ENCODE peak calls at places on chromosomes 7 and 10, in nine cellular contexts. One of them, this sample, is unnamed.

GRCh38 chr10:118835682-118836326 is 81.0 kb upstream of the CACUL1 start:
- DNase-seq in T-cell: no peak
- DNase-seq in GM04503: no peak
- DNase-seq in GM04504: no peak
- DNase-seq in activated naive CD4-positive, alpha-beta T cell treated with anti-CD3 and anti-CD28 coated beads, Interleukin-2, amount 50 U/mL, for 16 hours: no peak
- DNase-seq in stimulated activated CD4-positive, alpha-beta T cell treated with anti-CD3 and anti-CD28 coated beads, Interleukin-4, amount 100 ng/mL, for 24 hours: no peak
- DNase-seq in EL: peak
- DNase-seq in hypothalamus: no peak
- DNase-seq in ovary: no peak
- DNase-seq in this sample: no peak

GRCh38 chr7:27154901-27155815 is 1.3 kb downstream of the HOXA7 start:
- DNase-seq in EL: no peak
- DNase-seq in ovary: no peak
- DNase-seq in GM04503: no peak
- DNase-seq in GM04504: no peak
- DNase-seq in activated naive CD4-positive, alpha-beta T cell treated with anti-CD3 and anti-CD28 coated beads, Interleukin-2, amount 50 U/mL, for 16 hours: peak
- DNase-seq in T-cell: no peak
- DNase-seq in stimulated activated CD4-positive, alpha-beta T cell treated with anti-CD3 and anti-CD28 coated beads, Interleukin-4, amount 100 ng/mL, for 24 hours: peak
- DNase-seq in hypothalamus: no peak
- DNase-seq in this sample: no peak

GRCh38 chr10:15515207-15515606 is 144.1 kb upstream of the FAM171A1 start:
- DNase-seq in GM04504: peak
- DNase-seq in EL: no peak
- DNase-seq in hypothalamus: no peak
- DNase-seq in stimulated activated CD4-positive, alpha-beta T cell treated with anti-CD3 and anti-CD28 coated beads, Interleukin-4, amount 100 ng/mL, for 24 hours: no peak
- DNase-seq in T-cell: no peak
- DNase-seq in GM04503: peak
- DNase-seq in ovary: peak
- DNase-seq in activated naive CD4-positive, alpha-beta T cell treated with anti-CD3 and anti-CD28 coated beads, Interleukin-2, amount 50 U/mL, for 16 hours: no peak
- DNase-seq in this sample: no peak

GRCh38 chr7:157238087-157238486 is 98.7 kb upstream of the DNAJB6 start:
- DNase-seq in GM04503: no peak
- DNase-seq in EL: no peak
- DNase-seq in ovary: no peak
- DNase-seq in GM04504: no peak
- DNase-seq in T-cell: no peak
- DNase-seq in hypothalamus: no peak
- DNase-seq in activated naive CD4-positive, alpha-beta T cell treated with anti-CD3 and anti-CD28 coated beads, Interleukin-2, amount 50 U/mL, for 16 hours: no peak
- DNase-seq in stimulated activated CD4-positive, alpha-beta T cell treated with anti-CD3 and anti-CD28 coated beads, Interleukin-4, amount 100 ng/mL, for 24 hours: no peak
- DNase-seq in this sample: no peak

GRCh38 chr10:110615057-110615630 is 29.0 kb upstream of the RBM20 start:
- DNase-seq in EL: peak
- DNase-seq in activated naive CD4-positive, alpha-beta T cell treated with anti-CD3 and anti-CD28 coated beads, Interleukin-2, amount 50 U/mL, for 16 hours: no peak
- DNase-seq in T-cell: no peak
- DNase-seq in ovary: no peak
- DNase-seq in GM04503: no peak
- DNase-seq in stimulated activated CD4-positive, alpha-beta T cell treated with anti-CD3 and anti-CD28 coated beads, Interleukin-4, amount 100 ng/mL, for 24 hours: no peak
- DNase-seq in GM04504: no peak
- DNase-seq in hypothalamus: no peak
- DNase-seq in this sample: peak

GRCh38 chr10:99630439-99630838 is 10.2 kb upstream of the SLC25A28 start:
- DNase-seq in GM04503: no peak
- DNase-seq in activated naive CD4-positive, alpha-beta T cell treated with anti-CD3 and anti-CD28 coated beads, Interleukin-2, amount 50 U/mL, for 16 hours: no peak
- DNase-seq in EL: peak
- DNase-seq in stimulated activated CD4-positive, alpha-beta T cell treated with anti-CD3 and anti-CD28 coated beads, Interleukin-4, amount 100 ng/mL, for 24 hours: no peak
- DNase-seq in ovary: no peak
- DNase-seq in hypothalamus: no peak
- DNase-seq in T-cell: no peak
- DNase-seq in GM04504: no peak
- DNase-seq in this sample: no peak

GRCh38 chr10:95282115-95282514 is 8.7 kb downstream of the PDLIM1 start:
- DNase-seq in T-cell: no peak
- DNase-seq in hypothalamus: no peak
- DNase-seq in GM04504: no peak
- DNase-seq in GM04503: no peak
- DNase-seq in EL: no peak
- DNase-seq in activated naive CD4-positive, alpha-beta T cell treated with anti-CD3 and anti-CD28 coated beads, Interleukin-2, amount 50 U/mL, for 16 hours: no peak
- DNase-seq in ovary: no peak
- DNase-seq in stimulated activated CD4-positive, alpha-beta T cell treated with anti-CD3 and anti-CD28 coated beads, Interleukin-4, amount 100 ng/mL, for 24 hours: no peak
- DNase-seq in this sample: no peak

GRCh38 chr7:70696139-70696782 is 435.7 kb upstream of the GALNT17 start:
- DNase-seq in EL: peak
- DNase-seq in stimulated activated CD4-positive, alpha-beta T cell treated with anti-CD3 and anti-CD28 coated beads, Interleukin-4, amount 100 ng/mL, for 24 hours: no peak
- DNase-seq in ovary: no peak
- DNase-seq in GM04503: no peak
- DNase-seq in activated naive CD4-positive, alpha-beta T cell treated with anti-CD3 and anti-CD28 coated beads, Interleukin-2, amount 50 U/mL, for 16 hours: no peak
- DNase-seq in hypothalamus: no peak
- DNase-seq in GM04504: no peak
- DNase-seq in T-cell: no peak
- DNase-seq in this sample: no peak

GRCh38 chr10:123807444-123808035 is 84.1 kb downstream of the CPXM2 start:
- DNase-seq in ovary: no peak
- DNase-seq in activated naive CD4-positive, alpha-beta T cell treated with anti-CD3 and anti-CD28 coated beads, Interleukin-2, amount 50 U/mL, for 16 hours: no peak
- DNase-seq in GM04504: no peak
- DNase-seq in GM04503: no peak
- DNase-seq in hypothalamus: no peak
- DNase-seq in T-cell: no peak
- DNase-seq in EL: no peak
- DNase-seq in stimulated activated CD4-positive, alpha-beta T cell treated with anti-CD3 and anti-CD28 coated beads, Interleukin-4, amount 100 ng/mL, for 24 hours: no peak
- DNase-seq in this sample: no peak

GRCh38 chr10:33258951-33259350 is 75.5 kb downstream of the NRP1 start:
- DNase-seq in hypothalamus: no peak
- DNase-seq in T-cell: no peak
- DNase-seq in stimulated activated CD4-positive, alpha-beta T cell treated with anti-CD3 and anti-CD28 coated beads, Interleukin-4, amount 100 ng/mL, for 24 hours: no peak
- DNase-seq in activated naive CD4-positive, alpha-beta T cell treated with anti-CD3 and anti-CD28 coated beads, Interleukin-2, amount 50 U/mL, for 16 hours: no peak
- DNase-seq in GM04504: no peak
- DNase-seq in ovary: no peak
- DNase-seq in EL: peak
- DNase-seq in GM04503: no peak
- DNase-seq in this sample: peak

GRCh38 chr7:71784180-71784579 is 628.0 kb downstream of the CALN1 start:
- DNase-seq in GM04504: no peak
- DNase-seq in activated naive CD4-positive, alpha-beta T cell treated with anti-CD3 and anti-CD28 coated beads, Interleukin-2, amount 50 U/mL, for 16 hours: no peak
- DNase-seq in ovary: no peak
- DNase-seq in T-cell: no peak
- DNase-seq in hypothalamus: no peak
- DNase-seq in EL: no peak
- DNase-seq in GM04503: no peak
- DNase-seq in stimulated activated CD4-positive, alpha-beta T cell treated with anti-CD3 and anti-CD28 coated beads, Interleukin-4, amount 100 ng/mL, for 24 hours: no peak
- DNase-seq in this sample: no peak

GRCh38 chr10:4306871-4307270 is 519.1 kb upstream of the AKR1E2 start:
- DNase-seq in activated naive CD4-positive, alpha-beta T cell treated with anti-CD3 and anti-CD28 coated beads, Interleukin-2, amount 50 U/mL, for 16 hours: no peak
- DNase-seq in hypothalamus: no peak
- DNase-seq in GM04503: no peak
- DNase-seq in EL: no peak
- DNase-seq in T-cell: no peak
- DNase-seq in GM04504: no peak
- DNase-seq in ovary: no peak
- DNase-seq in stimulated activated CD4-positive, alpha-beta T cell treated with anti-CD3 and anti-CD28 coated beads, Interleukin-4, amount 100 ng/mL, for 24 hours: no peak
- DNase-seq in this sample: no peak

GRCh38 chr7:44138698-44139097 is 2.4 kb downstream of the MYL7 start:
- DNase-seq in ovary: no peak
- DNase-seq in GM04504: no peak
- DNase-seq in EL: no peak
- DNase-seq in GM04503: no peak
- DNase-seq in stimulated activated CD4-positive, alpha-beta T cell treated with anti-CD3 and anti-CD28 coated beads, Interleukin-4, amount 100 ng/mL, for 24 hours: no peak
- DNase-seq in hypothalamus: no peak
- DNase-seq in T-cell: no peak
- DNase-seq in activated naive CD4-positive, alpha-beta T cell treated with anti-CD3 and anti-CD28 coated beads, Interleukin-2, amount 50 U/mL, for 16 hours: no peak
- DNase-seq in this sample: no peak

GRCh38 chr10:132526676-132527075 is 10.9 kb upstream of the INPP5A start:
- DNase-seq in T-cell: no peak
- DNase-seq in GM04503: peak
- DNase-seq in hypothalamus: no peak
- DNase-seq in activated naive CD4-positive, alpha-beta T cell treated with anti-CD3 and anti-CD28 coated beads, Interleukin-2, amount 50 U/mL, for 16 hours: no peak
- DNase-seq in GM04504: peak
- DNase-seq in stimulated activated CD4-positive, alpha-beta T cell treated with anti-CD3 and anti-CD28 coated beads, Interleukin-4, amount 100 ng/mL, for 24 hours: no peak
- DNase-seq in ovary: no peak
- DNase-seq in EL: peak
- DNase-seq in this sample: peak

GRCh38 chr10:988667-989545 is 672 bp downstream of the GTPBP4 start:
- DNase-seq in stimulated activated CD4-positive, alpha-beta T cell treated with anti-CD3 and anti-CD28 coated beads, Interleukin-4, amount 100 ng/mL, for 24 hours: peak
- DNase-seq in GM04504: no peak
- DNase-seq in GM04503: no peak
- DNase-seq in ovary: no peak
- DNase-seq in T-cell: no peak
- DNase-seq in hypothalamus: no peak
- DNase-seq in activated naive CD4-positive, alpha-beta T cell treated with anti-CD3 and anti-CD28 coated beads, Interleukin-2, amount 50 U/mL, for 16 hours: no peak
- DNase-seq in EL: peak
- DNase-seq in this sample: no peak

GRCh38 chr10:44462338-44462914 is 77.5 kb upstream of the CXCL12 start:
- DNase-seq in GM04503: no peak
- DNase-seq in T-cell: no peak
- DNase-seq in ovary: no peak
- DNase-seq in activated naive CD4-positive, alpha-beta T cell treated with anti-CD3 and anti-CD28 coated beads, Interleukin-2, amount 50 U/mL, for 16 hours: no peak
- DNase-seq in GM04504: no peak
- DNase-seq in stimulated activated CD4-positive, alpha-beta T cell treated with anti-CD3 and anti-CD28 coated beads, Interleukin-4, amount 100 ng/mL, for 24 hours: no peak
- DNase-seq in hypothalamus: no peak
- DNase-seq in EL: no peak
- DNase-seq in this sample: no peak

GRCh38 chr10:61642692-61643091 is 20.0 kb upstream of the CABCOCO1 start:
- DNase-seq in hypothalamus: no peak
- DNase-seq in EL: peak
- DNase-seq in T-cell: no peak
- DNase-seq in activated naive CD4-positive, alpha-beta T cell treated with anti-CD3 and anti-CD28 coated beads, Interleukin-2, amount 50 U/mL, for 16 hours: no peak
- DNase-seq in ovary: no peak
- DNase-seq in stimulated activated CD4-positive, alpha-beta T cell treated with anti-CD3 and anti-CD28 coated beads, Interleukin-4, amount 100 ng/mL, for 24 hours: no peak
- DNase-seq in GM04503: peak
- DNase-seq in GM04504: peak
- DNase-seq in this sample: no peak

GRCh38 chr10:29132821-29133156 is 156.1 kb upstream of the LYZL1 start:
- DNase-seq in EL: no peak
- DNase-seq in hypothalamus: no peak
- DNase-seq in GM04503: no peak
- DNase-seq in stimulated activated CD4-positive, alpha-beta T cell treated with anti-CD3 and anti-CD28 coated beads, Interleukin-4, amount 100 ng/mL, for 24 hours: no peak
- DNase-seq in activated naive CD4-positive, alpha-beta T cell treated with anti-CD3 and anti-CD28 coated beads, Interleukin-2, amount 50 U/mL, for 16 hours: no peak
- DNase-seq in T-cell: no peak
- DNase-seq in ovary: no peak
- DNase-seq in GM04504: no peak
- DNase-seq in this sample: no peak

GRCh38 chr10:70374775-70375614 is 7.4 kb downstream of the LRRC20 start:
- DNase-seq in GM04504: no peak
- DNase-seq in ovary: no peak
- DNase-seq in GM04503: no peak
- DNase-seq in activated naive CD4-positive, alpha-beta T cell treated with anti-CD3 and anti-CD28 coated beads, Interleukin-2, amount 50 U/mL, for 16 hours: no peak
- DNase-seq in EL: peak
- DNase-seq in T-cell: no peak
- DNase-seq in stimulated activated CD4-positive, alpha-beta T cell treated with anti-CD3 and anti-CD28 coated beads, Interleukin-4, amount 100 ng/mL, for 24 hours: no peak
- DNase-seq in hypothalamus: no peak
- DNase-seq in this sample: peak

GRCh38 chr10:125035136-125035535 is 93.2 kb downstream of the ZRANB1 start:
- DNase-seq in EL: peak
- DNase-seq in GM04503: peak
- DNase-seq in hypothalamus: no peak
- DNase-seq in T-cell: no peak
- DNase-seq in ovary: no peak
- DNase-seq in activated naive CD4-positive, alpha-beta T cell treated with anti-CD3 and anti-CD28 coated beads, Interleukin-2, amount 50 U/mL, for 16 hours: no peak
- DNase-seq in stimulated activated CD4-positive, alpha-beta T cell treated with anti-CD3 and anti-CD28 coated beads, Interleukin-4, amount 100 ng/mL, for 24 hours: no peak
- DNase-seq in GM04504: peak
- DNase-seq in this sample: peak

GRCh38 chr7:107989618-107990373 is 13.2 kb downstream of the LAMB1 start:
- DNase-seq in hypothalamus: no peak
- DNase-seq in T-cell: no peak
- DNase-seq in GM04503: peak
- DNase-seq in EL: peak
- DNase-seq in stimulated activated CD4-positive, alpha-beta T cell treated with anti-CD3 and anti-CD28 coated beads, Interleukin-4, amount 100 ng/mL, for 24 hours: no peak
- DNase-seq in activated naive CD4-positive, alpha-beta T cell treated with anti-CD3 and anti-CD28 coated beads, Interleukin-2, amount 50 U/mL, for 16 hours: no peak
- DNase-seq in GM04504: no peak
- DNase-seq in ovary: no peak
- DNase-seq in this sample: peak

GRCh38 chr10:8594711-8595110 is 540.2 kb downstream of the GATA3 start:
- DNase-seq in EL: no peak
- DNase-seq in GM04503: no peak
- DNase-seq in stimulated activated CD4-positive, alpha-beta T cell treated with anti-CD3 and anti-CD28 coated beads, Interleukin-4, amount 100 ng/mL, for 24 hours: no peak
- DNase-seq in T-cell: no peak
- DNase-seq in ovary: no peak
- DNase-seq in GM04504: no peak
- DNase-seq in activated naive CD4-positive, alpha-beta T cell treated with anti-CD3 and anti-CD28 coated beads, Interleukin-2, amount 50 U/mL, for 16 hours: no peak
- DNase-seq in hypothalamus: no peak
- DNase-seq in this sample: no peak

This sample was measured in SJSA1.